ENCODE peak calls at places on chromosomes 7 and 10, in ten cellular contexts. One of them, this sample, is unnamed. For H3K4me1, the result is how much of the 10 kb centered on the place peaks cover.

GRCh38 chr7:92108821-92109220 is 25.5 kb downstream of the CYP51A1 start:
- DNase-seq in hepatocyte: no peak
- DNase-seq in lower lobe of right lung: no peak
- DNase-seq in IMR-90: no peak
- DNase-seq in heart left ventricle: no peak
- DNase-seq in Peyer's patch: no peak
- DNase-seq in gastrocnemius medialis: no peak
- DNase-seq in CD8-positive, alpha-beta memory T cell: no peak
- DNase-seq in left ventricle myocardium inferior: no peak
- DNase-seq in endodermal cell: no peak
- DNase-seq in this sample: no peak

GRCh38 chr10:68330852-68331454 is 911 bp upstream of the HNRNPH3 start:
- DNase-seq in gastrocnemius medialis: no peak
- DNase-seq in lower lobe of right lung: no peak
- DNase-seq in IMR-90: peak
- DNase-seq in CD8-positive, alpha-beta memory T cell: no peak
- DNase-seq in heart left ventricle: no peak
- DNase-seq in endodermal cell: peak
- DNase-seq in left ventricle myocardium inferior: peak
- DNase-seq in Peyer's patch: peak
- DNase-seq in hepatocyte: peak
- DNase-seq in this sample: peak

GRCh38 chr7:121697731-121698396 is 175.1 kb upstream of the PTPRZ1 start:
- DNase-seq in hepatocyte: no peak
- DNase-seq in IMR-90: no peak
- DNase-seq in CD8-positive, alpha-beta memory T cell: no peak
- DNase-seq in left ventricle myocardium inferior: no peak
- DNase-seq in endodermal cell: no peak
- DNase-seq in heart left ventricle: no peak
- DNase-seq in gastrocnemius medialis: no peak
- DNase-seq in Peyer's patch: no peak
- DNase-seq in lower lobe of right lung: no peak
- DNase-seq in this sample: no peak

GRCh38 chr7:75734586-75735047 is 4.1 kb downstream of the HIP1 start:
- DNase-seq in IMR-90: peak
- DNase-seq in lower lobe of right lung: no peak
- DNase-seq in heart left ventricle: no peak
- DNase-seq in Peyer's patch: no peak
- DNase-seq in endodermal cell: peak
- DNase-seq in CD8-positive, alpha-beta memory T cell: no peak
- DNase-seq in gastrocnemius medialis: no peak
- DNase-seq in hepatocyte: peak
- DNase-seq in left ventricle myocardium inferior: no peak
- DNase-seq in this sample: no peak

GRCh38 chr10:68804692-68805091 is 22.6 kb upstream of the STOX1 start:
- DNase-seq in left ventricle myocardium inferior: no peak
- DNase-seq in CD8-positive, alpha-beta memory T cell: no peak
- DNase-seq in IMR-90: no peak
- DNase-seq in hepatocyte: no peak
- DNase-seq in gastrocnemius medialis: no peak
- DNase-seq in endodermal cell: no peak
- DNase-seq in Peyer's patch: no peak
- DNase-seq in lower lobe of right lung: no peak
- DNase-seq in heart left ventricle: no peak
- DNase-seq in this sample: no peak

GRCh38 chr10:33370434-33370930 is 36.0 kb upstream of the NRP1 start:
- DNase-seq in IMR-90: peak
- DNase-seq in hepatocyte: no peak
- DNase-seq in left ventricle myocardium inferior: no peak
- DNase-seq in lower lobe of right lung: no peak
- DNase-seq in CD8-positive, alpha-beta memory T cell: no peak
- DNase-seq in endodermal cell: no peak
- DNase-seq in heart left ventricle: no peak
- DNase-seq in gastrocnemius medialis: no peak
- DNase-seq in Peyer's patch: no peak
- DNase-seq in this sample: no peak

GRCh38 chr7:33447980-33448379 is 318.6 kb downstream of the BBS9 start:
- DNase-seq in gastrocnemius medialis: no peak
- DNase-seq in IMR-90: no peak
- DNase-seq in hepatocyte: no peak
- DNase-seq in endodermal cell: no peak
- DNase-seq in heart left ventricle: no peak
- DNase-seq in Peyer's patch: no peak
- DNase-seq in left ventricle myocardium inferior: no peak
- DNase-seq in lower lobe of right lung: no peak
- DNase-seq in CD8-positive, alpha-beta memory T cell: no peak
- DNase-seq in this sample: no peak

GRCh38 chr7:80324032-80324431 is 187.8 kb downstream of the GNAT3 start:
- DNase-seq in Peyer's patch: no peak
- DNase-seq in endodermal cell: no peak
- DNase-seq in IMR-90: peak
- DNase-seq in gastrocnemius medialis: no peak
- DNase-seq in left ventricle myocardium inferior: no peak
- DNase-seq in hepatocyte: no peak
- DNase-seq in CD8-positive, alpha-beta memory T cell: no peak
- DNase-seq in lower lobe of right lung: no peak
- DNase-seq in heart left ventricle: no peak
- DNase-seq in this sample: no peak

GRCh38 chr10:70672993-70673928 is 955 bp downstream of the ADAMTS14 start:
- DNase-seq in lower lobe of right lung: no peak
- DNase-seq in IMR-90: peak
- DNase-seq in left ventricle myocardium inferior: peak
- DNase-seq in Peyer's patch: no peak
- DNase-seq in endodermal cell: no peak
- DNase-seq in hepatocyte: peak
- DNase-seq in CD8-positive, alpha-beta memory T cell: no peak
- DNase-seq in heart left ventricle: peak
- DNase-seq in gastrocnemius medialis: no peak
- DNase-seq in this sample: no peak

GRCh38 chr10:119274519-119275045 is 67.2 kb downstream of the GRK5 start:
- DNase-seq in endodermal cell: no peak
- DNase-seq in CD8-positive, alpha-beta memory T cell: no peak
- DNase-seq in hepatocyte: no peak
- DNase-seq in heart left ventricle: no peak
- DNase-seq in left ventricle myocardium inferior: no peak
- DNase-seq in Peyer's patch: no peak
- DNase-seq in lower lobe of right lung: no peak
- DNase-seq in IMR-90: no peak
- DNase-seq in gastrocnemius medialis: no peak
- DNase-seq in this sample: peak

GRCh38 chr7:43294080-43294630 is 181.7 kb downstream of the HECW1 start:
- DNase-seq in IMR-90: peak
- DNase-seq in gastrocnemius medialis: peak
- DNase-seq in CD8-positive, alpha-beta memory T cell: no peak
- DNase-seq in heart left ventricle: no peak
- DNase-seq in Peyer's patch: no peak
- DNase-seq in lower lobe of right lung: no peak
- DNase-seq in left ventricle myocardium inferior: no peak
- DNase-seq in hepatocyte: peak
- DNase-seq in endodermal cell: peak
- DNase-seq in this sample: no peak

GRCh38 chr7:105664816-105665525 is 83.7 kb upstream of the EFCAB10 start:
- DNase-seq in CD8-positive, alpha-beta memory T cell: no peak
- DNase-seq in IMR-90: peak
- DNase-seq in endodermal cell: peak
- DNase-seq in Peyer's patch: no peak
- DNase-seq in heart left ventricle: no peak
- DNase-seq in lower lobe of right lung: no peak
- DNase-seq in left ventricle myocardium inferior: no peak
- DNase-seq in hepatocyte: peak
- DNase-seq in gastrocnemius medialis: no peak
- DNase-seq in this sample: no peak

DNA sequence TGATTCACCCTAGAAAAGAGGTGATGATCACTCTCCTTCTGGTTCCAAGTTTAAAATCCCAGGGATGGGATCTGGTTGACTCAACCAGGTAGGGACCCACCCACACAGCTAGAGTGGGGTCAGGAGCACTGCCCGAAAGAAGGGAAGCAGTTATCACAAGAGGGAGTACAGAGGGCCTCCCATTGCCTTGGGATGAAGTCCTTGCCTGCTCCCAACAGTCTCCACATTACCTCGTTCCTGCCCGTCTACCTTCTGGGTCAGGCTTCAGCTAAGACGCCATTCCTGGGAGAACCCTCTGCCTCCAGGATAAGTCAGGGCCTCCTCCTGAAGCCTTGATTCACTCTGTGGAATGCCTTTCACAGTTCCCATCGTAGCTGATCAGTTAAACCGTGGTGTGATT is 23.8 kb downstream of the ZMIZ2 start:
- DNase-seq in Peyer's patch: no peak
- DNase-seq in left ventricle myocardium inferior: no peak
- DNase-seq in endodermal cell: peak
- DNase-seq in hepatocyte: no peak
- DNase-seq in heart left ventricle: no peak
- DNase-seq in gastrocnemius medialis: no peak
- DNase-seq in lower lobe of right lung: no peak
- DNase-seq in IMR-90: no peak
- DNase-seq in CD8-positive, alpha-beta memory T cell: no peak
- DNase-seq in this sample: no peak
- H3K4me1 ChIP-seq in Peyer's patch: under half
- H3K4me1 ChIP-seq in left ventricle myocardium inferior: under half
- H3K4me1 ChIP-seq in endodermal cell: under half
- H3K4me1 ChIP-seq in hepatocyte: under half
- H3K4me1 ChIP-seq in heart left ventricle: under half
- H3K4me1 ChIP-seq in gastrocnemius medialis: under half
- H3K4me1 ChIP-seq in lower lobe of right lung: under half
- H3K4me1 ChIP-seq in IMR-90: under half
- H3K4me1 ChIP-seq in CD8-positive, alpha-beta memory T cell: under half
- H3K4me1 ChIP-seq in this sample: under half

GRCh38 chr10:125159486-125159931 is 854 bp downstream of the CTBP2 start:
- DNase-seq in gastrocnemius medialis: no peak
- DNase-seq in hepatocyte: peak
- DNase-seq in CD8-positive, alpha-beta memory T cell: no peak
- DNase-seq in Peyer's patch: no peak
- DNase-seq in lower lobe of right lung: peak
- DNase-seq in IMR-90: no peak
- DNase-seq in left ventricle myocardium inferior: no peak
- DNase-seq in heart left ventricle: no peak
- DNase-seq in endodermal cell: peak
- DNase-seq in this sample: no peak
- H3K4me3 ChIP-seq in gastrocnemius medialis: peak
- H3K4me3 ChIP-seq in hepatocyte: peak
- H3K4me3 ChIP-seq in CD8-positive, alpha-beta memory T cell: no peak
- H3K4me3 ChIP-seq in Peyer's patch: peak
- H3K4me3 ChIP-seq in lower lobe of right lung: peak
- H3K4me3 ChIP-seq in IMR-90: peak
- H3K4me3 ChIP-seq in left ventricle myocardium inferior: peak
- H3K4me3 ChIP-seq in heart left ventricle: peak
- H3K4me3 ChIP-seq in endodermal cell: peak
- H3K4me3 ChIP-seq in this sample: peak

DNA sequence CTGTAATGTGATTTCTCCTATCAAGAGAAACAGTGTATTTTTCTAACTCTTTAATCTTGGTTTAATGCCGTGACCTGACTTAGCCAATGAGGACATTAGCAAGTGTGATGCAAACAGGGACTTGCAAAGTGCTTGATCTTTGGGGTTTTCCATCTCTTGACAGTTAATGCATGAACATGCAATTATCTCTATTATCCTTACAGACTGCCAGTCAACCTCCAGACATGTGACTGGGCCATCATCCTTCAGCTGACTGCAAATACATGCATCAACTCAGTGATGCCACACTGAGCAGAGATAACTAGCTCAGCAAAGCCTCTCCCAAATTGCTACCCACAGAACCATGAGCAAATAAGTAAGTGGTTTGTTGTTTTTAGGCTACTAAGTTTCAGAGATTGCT is 409.6 kb downstream of the GPAM start:
- DNase-seq in IMR-90: no peak
- DNase-seq in heart left ventricle: no peak
- DNase-seq in lower lobe of right lung: no peak
- DNase-seq in endodermal cell: no peak
- DNase-seq in gastrocnemius medialis: no peak
- DNase-seq in Peyer's patch: no peak
- DNase-seq in left ventricle myocardium inferior: no peak
- DNase-seq in CD8-positive, alpha-beta memory T cell: no peak
- DNase-seq in hepatocyte: no peak
- DNase-seq in this sample: no peak
- H3K27ac ChIP-seq in IMR-90: no peak
- H3K27ac ChIP-seq in heart left ventricle: no peak
- H3K27ac ChIP-seq in lower lobe of right lung: no peak
- H3K27ac ChIP-seq in endodermal cell: no peak
- H3K27ac ChIP-seq in gastrocnemius medialis: no peak
- H3K27ac ChIP-seq in Peyer's patch: no peak
- H3K27ac ChIP-seq in left ventricle myocardium inferior: no peak
- H3K27ac ChIP-seq in CD8-positive, alpha-beta memory T cell: no peak
- H3K27ac ChIP-seq in hepatocyte: no peak
- H3K27ac ChIP-seq in this sample: no peak

DNA sequence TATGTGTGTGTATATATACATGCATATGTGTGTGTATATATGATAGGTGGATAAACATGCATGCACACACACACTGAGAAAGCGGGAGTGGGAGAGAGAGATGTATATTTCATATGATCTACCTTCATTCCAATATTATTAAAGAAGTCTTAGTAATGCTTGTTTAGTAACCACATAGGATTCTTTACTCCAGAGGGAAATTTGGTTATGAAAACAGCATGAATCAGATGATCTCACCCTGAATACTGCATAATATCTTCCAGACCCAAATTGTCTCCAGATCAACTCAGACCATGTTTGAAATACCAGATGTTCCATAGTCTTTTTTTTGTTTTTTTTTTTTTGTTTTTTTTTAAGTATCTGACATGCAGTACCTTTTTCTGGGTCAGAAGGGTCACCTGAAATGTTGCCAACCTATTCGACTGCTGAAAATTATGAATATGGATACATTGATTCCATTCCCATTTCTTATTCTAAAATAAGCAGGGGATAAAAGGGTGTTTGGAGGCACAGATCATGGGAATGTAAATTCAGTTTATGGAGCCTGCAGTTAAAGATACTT is 17.4 kb downstream of the TES start:
- DNase-seq in gastrocnemius medialis: no peak
- DNase-seq in lower lobe of right lung: no peak
- DNase-seq in heart left ventricle: no peak
- DNase-seq in endodermal cell: no peak
- DNase-seq in CD8-positive, alpha-beta memory T cell: no peak
- DNase-seq in left ventricle myocardium inferior: no peak
- DNase-seq in IMR-90: peak
- DNase-seq in hepatocyte: no peak
- DNase-seq in Peyer's patch: no peak
- DNase-seq in this sample: no peak
- H3K4me1 ChIP-seq in gastrocnemius medialis: under half
- H3K4me1 ChIP-seq in lower lobe of right lung: half or more
- H3K4me1 ChIP-seq in heart left ventricle: under half
- H3K4me1 ChIP-seq in endodermal cell: under half
- H3K4me1 ChIP-seq in CD8-positive, alpha-beta memory T cell: half or more
- H3K4me1 ChIP-seq in left ventricle myocardium inferior: half or more
- H3K4me1 ChIP-seq in IMR-90: under half
- H3K4me1 ChIP-seq in hepatocyte: under half
- H3K4me1 ChIP-seq in Peyer's patch: under half
- H3K4me1 ChIP-seq in this sample: under half

DNA sequence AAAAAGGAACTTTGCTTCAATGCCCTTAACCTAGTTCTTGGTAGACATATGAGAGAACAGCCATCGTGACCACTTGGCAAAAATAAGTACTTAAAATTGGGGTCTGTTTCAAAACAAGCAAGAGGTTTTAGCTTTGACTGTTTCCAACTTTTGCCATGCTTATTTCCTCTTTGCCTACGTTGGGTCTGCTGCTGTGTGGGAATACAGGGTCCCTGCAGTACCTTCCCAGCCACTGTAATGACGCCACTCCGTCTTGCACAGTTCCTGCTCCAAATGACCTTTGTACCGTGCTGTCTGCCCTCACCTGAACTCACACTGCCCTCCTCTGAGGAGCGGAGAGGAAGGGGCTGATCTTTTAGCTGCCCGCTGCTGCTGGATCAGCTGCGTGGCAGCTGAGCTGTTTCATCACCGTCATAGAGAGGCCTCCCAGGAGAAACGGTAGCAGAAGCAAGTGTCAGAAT is 133.1 kb downstream of the MAPK8 start:
- DNase-seq in heart left ventricle: no peak
- DNase-seq in Peyer's patch: no peak
- DNase-seq in hepatocyte: peak
- DNase-seq in CD8-positive, alpha-beta memory T cell: no peak
- DNase-seq in gastrocnemius medialis: no peak
- DNase-seq in left ventricle myocardium inferior: no peak
- DNase-seq in lower lobe of right lung: peak
- DNase-seq in IMR-90: peak
- DNase-seq in endodermal cell: peak
- DNase-seq in this sample: no peak
- H3K4me3 ChIP-seq in heart left ventricle: no peak
- H3K4me3 ChIP-seq in Peyer's patch: no peak
- H3K4me3 ChIP-seq in hepatocyte: no peak
- H3K4me3 ChIP-seq in CD8-positive, alpha-beta memory T cell: no peak
- H3K4me3 ChIP-seq in gastrocnemius medialis: no peak
- H3K4me3 ChIP-seq in left ventricle myocardium inferior: no peak
- H3K4me3 ChIP-seq in lower lobe of right lung: no peak
- H3K4me3 ChIP-seq in IMR-90: no peak
- H3K4me3 ChIP-seq in endodermal cell: no peak
- H3K4me3 ChIP-seq in this sample: no peak

This sample was measured in aorta.